ENCODE peak calls at places on chromosomes 5 and 9, in nine cellular contexts. E, G, H, B, Z, C, I, N and Y are unnamed samples.
A peak's percentile ranks its signal among the peaks of the same experiment; 100 is the strongest.

GRCh38 chr5:112847306-112847705 is 13.8 kb upstream of the SRP19 start:
- DNase-seq in N (no peak), B (no peak), H (no peak), G (no peak), I (no peak), Z (no peak), E (no peak), C (peak; percentile 38), Y (no peak)

GRCh38 chr5:75055727-75056144 is 3.4 kb upstream of the GCNT4 start:
- DNase-seq in G (peak; percentile 92), C (no peak), I (no peak), E (peak; percentile 63), H (no peak), Z (no peak), B (no peak), N (no peak), Y (no peak)

GRCh38 chr9:121297414-121297813 is 29.5 kb downstream of the GSN start:
- DNase-seq in Z (no peak), B (no peak), N (no peak), H (no peak), C (no peak), G (no peak), I (no peak), E (no peak), Y (no peak)

GRCh38 chr9:72362118-72362531 is 2.9 kb downstream of the ZFAND5 start:
- DNase-seq in G (peak; percentile 54), Z (no peak), I (no peak), C (peak; percentile 42), N (no peak), E (peak; percentile 30), H (no peak), B (no peak), Y (no peak)

GRCh38 chr5:78887384-78888118 is 97.6 kb downstream of the ARSB start:
- DNase-seq in Z (no peak), B (no peak), I (no peak), G (no peak), H (no peak), N (no peak), C (no peak), E (no peak), Y (no peak)

GRCh38 chr5:36435516-36435915 is 133.8 kb upstream of the RANBP3L start:
- DNase-seq in Z (no peak), N (no peak), C (no peak), G (no peak), E (no peak), I (no peak), H (no peak), B (no peak), Y (no peak)

GRCh38 chr5:40233268-40233667 is 446.4 kb upstream of the PTGER4 start:
- DNase-seq in B (peak; percentile 28), N (no peak), Z (no peak), H (no peak), C (peak; percentile 52), G (peak; percentile 35), I (no peak), E (peak; percentile 63), Y (no peak)

GRCh38 chr5:181248277-181248676 is 4.6 kb upstream of the RACK1 start:
- DNase-seq in H (no peak), B (no peak), G (no peak), C (no peak), I (no peak), Z (no peak), N (no peak), E (no peak), Y (no peak)

GRCh38 chr9:94631599-94631998 is 7.7 kb downstream of the FBP1 start:
- DNase-seq in B (no peak), E (no peak), G (no peak), Z (no peak), C (no peak), N (no peak), I (no peak), H (no peak), Y (no peak)

GRCh38 chr9:79567671-79568098 is 4.1 kb upstream of the TLE4 start:
- DNase-seq in H (no peak), G (no peak), Z (no peak), C (no peak), I (peak; percentile 5), B (no peak), E (no peak), N (no peak), Y (no peak)